ENCODE peak calls at places on chromosomes 2 and 18, in seven cellular contexts. T, F, Y, R, J, I and N are unnamed samples.

GRCh38 chr18:11163668-11164067 is 14.3 kb upstream of the PIEZO2 start:
- DNase-seq in T (no peak), F (peak), Y (no peak), R (peak), J (no peak), I (no peak), N (no peak)

GRCh38 chr2:8174641-8175257 is 507.1 kb upstream of the ID2 start:
- DNase-seq in T (no peak), F (no peak), Y (no peak), R (no peak), J (no peak), I (no peak), N (no peak)

GRCh38 chr18:13134551-13135401 is 83.8 kb upstream of the LDLRAD4 start:
- DNase-seq in T (no peak), F (no peak), Y (no peak), R (no peak), J (no peak), I (no peak), N (no peak)

GRCh38 chr2:62792408-62792807 is 86.9 kb downstream of the EHBP1 start:
- DNase-seq in T (no peak), F (no peak), Y (no peak), R (no peak), J (no peak), I (no peak), N (no peak)

GRCh38 chr2:173373286-173373685 is 18.6 kb downstream of the CDCA7 start:
- DNase-seq in T (no peak), F (no peak), Y (no peak), R (no peak), J (no peak), I (no peak), N (no peak)

GRCh38 chr18:7273301-7273911 is 42.5 kb downstream of the LRRC30 start:
- DNase-seq in T (no peak), F (peak), Y (peak), R (peak), J (no peak), I (peak), N (no peak)

GRCh38 chr2:136874258-136874657 is 108.9 kb downstream of the THSD7B start:
- DNase-seq in T (no peak), F (no peak), Y (no peak), R (no peak), J (no peak), I (no peak), N (no peak)

GRCh38 chr18:3217930-3218647 is 1.7 kb downstream of the MYOM1 start:
- DNase-seq in T (no peak), F (no peak), Y (peak), R (no peak), J (no peak), I (no peak), N (peak)

GRCh38 chr2:222862068-222862914 is 1.5 kb downstream of the ACSL3 start:
- DNase-seq in T (no peak), F (no peak), Y (no peak), R (no peak), J (no peak), I (peak), N (no peak)

GRCh38 chr2:45260946-45261345 is 251.7 kb upstream of the SIX2 start:
- DNase-seq in T (no peak), F (no peak), Y (no peak), R (no peak), J (no peak), I (no peak), N (no peak)

GRCh38 chr2:29238497-29238896 is 123.3 kb downstream of the CLIP4 start:
- DNase-seq in T (no peak), F (peak), Y (no peak), R (no peak), J (no peak), I (peak), N (no peak)

GRCh38 chr2:206616141-206616540 is 26.1 kb upstream of the FAM237A start:
- DNase-seq in T (no peak), F (no peak), Y (no peak), R (no peak), J (no peak), I (no peak), N (peak)

GRCh38 chr2:54206596-54206995 is 49.4 kb downstream of the TSPYL6 start:
- DNase-seq in T (no peak), F (no peak), Y (no peak), R (no peak), J (no peak), I (peak), N (no peak)

GRCh38 chr2:170815746-170816498 is 765 bp upstream of the GAD1 start:
- DNase-seq in T (peak), F (peak), Y (peak), R (peak), J (peak), I (peak), N (peak)

GRCh38 chr18:58993260-58993659 is 128.6 kb downstream of the ZNF532 start:
- DNase-seq in T (no peak), F (no peak), Y (no peak), R (no peak), J (no peak), I (peak), N (no peak)

GRCh38 chr2:221500501-221501209 is 71.4 kb downstream of the EPHA4 start:
- DNase-seq in T (no peak), F (no peak), Y (no peak), R (no peak), J (no peak), I (no peak), N (no peak)

GRCh38 chr2:54308186-54308585 is 52.2 kb upstream of the TSPYL6 start:
- DNase-seq in T (no peak), F (no peak), Y (no peak), R (no peak), J (no peak), I (no peak), N (no peak)

DNA sequence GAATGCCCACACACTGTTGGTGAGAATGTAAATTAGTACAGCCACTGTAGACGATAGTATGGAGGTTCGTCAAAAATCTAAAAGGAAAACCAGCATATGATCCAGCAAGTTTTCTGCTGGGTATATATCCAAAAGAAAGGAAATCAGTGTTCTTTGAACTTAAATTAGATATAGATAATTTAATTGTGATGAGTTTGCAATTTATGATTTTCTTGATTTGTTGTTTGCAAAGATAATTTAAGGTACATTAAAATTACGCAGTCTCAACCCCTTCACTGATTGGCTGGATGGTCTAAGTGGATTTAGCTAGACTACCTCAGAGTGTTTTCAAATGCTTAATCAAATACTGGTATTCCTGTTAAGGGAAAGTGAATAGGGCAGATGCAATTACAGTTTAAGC is 302.2 kb downstream of the GALNT13 start:
- DNase-seq in T (no peak), F (no peak), Y (no peak), R (no peak), J (no peak), I (no peak), N (no peak)
- H3K27ac ChIP-seq in T (no peak), F (no peak), Y (no peak), R (no peak), J (no peak), I (no peak), N (no peak)

GRCh38 chr18:33755918-33756590 is 178.0 kb downstream of the ASXL3 start:
- DNase-seq in T (no peak), F (no peak), Y (no peak), R (no peak), J (no peak), I (peak), N (peak)
- H3K27ac ChIP-seq in T (no peak), F (no peak), Y (no peak), R (no peak), J (no peak), I (no peak), N (no peak)

DNA sequence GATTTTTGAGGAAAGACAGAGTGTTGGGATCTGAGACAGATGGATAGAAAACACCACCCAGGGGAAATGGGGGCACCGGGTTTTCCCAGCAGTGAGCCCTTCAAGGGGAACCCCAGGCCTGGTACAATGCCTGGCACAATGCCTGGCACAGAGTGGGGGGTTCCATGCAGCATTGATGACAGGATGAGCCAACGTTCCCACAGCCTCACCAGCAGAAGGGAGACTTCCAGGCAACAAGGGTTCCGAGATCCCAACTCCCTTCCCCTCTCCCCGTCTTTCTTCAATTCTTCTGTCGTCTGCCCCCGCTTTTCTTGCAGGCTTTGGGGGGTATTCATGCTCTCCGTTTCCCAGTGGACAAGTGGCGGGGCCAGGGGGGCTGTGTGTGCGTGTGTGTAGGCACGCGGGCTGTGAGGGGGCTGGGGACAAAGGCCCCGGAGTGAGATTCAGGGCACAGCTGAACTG is 132.1 kb upstream of the HAAO start:
- DNase-seq in T (no peak), F (no peak), Y (no peak), R (no peak), J (no peak), I (peak), N (no peak)
- H3K27ac ChIP-seq in T (no peak), F (peak), Y (peak), R (peak), J (no peak), I (peak), N (peak)

GRCh38 chr2:177273456-177273855 is 8.9 kb upstream of the NFE2L2 start:
- DNase-seq in T (no peak), F (no peak), Y (no peak), R (no peak), J (no peak), I (no peak), N (no peak)

GRCh38 chr2:177270531-177270930 is 6.0 kb upstream of the NFE2L2 start:
- DNase-seq in T (no peak), F (no peak), Y (no peak), R (no peak), J (no peak), I (peak), N (no peak)

GRCh38 chr2:177275041-177275440 is 10.5 kb upstream of the NFE2L2 start:
- DNase-seq in T (no peak), F (no peak), Y (no peak), R (no peak), J (no peak), I (peak), N (no peak)

GRCh38 chr2:177272765-177273164 is 8.2 kb upstream of the NFE2L2 start:
- DNase-seq in T (no peak), F (no peak), Y (no peak), R (no peak), J (no peak), I (no peak), N (no peak)

DNA sequence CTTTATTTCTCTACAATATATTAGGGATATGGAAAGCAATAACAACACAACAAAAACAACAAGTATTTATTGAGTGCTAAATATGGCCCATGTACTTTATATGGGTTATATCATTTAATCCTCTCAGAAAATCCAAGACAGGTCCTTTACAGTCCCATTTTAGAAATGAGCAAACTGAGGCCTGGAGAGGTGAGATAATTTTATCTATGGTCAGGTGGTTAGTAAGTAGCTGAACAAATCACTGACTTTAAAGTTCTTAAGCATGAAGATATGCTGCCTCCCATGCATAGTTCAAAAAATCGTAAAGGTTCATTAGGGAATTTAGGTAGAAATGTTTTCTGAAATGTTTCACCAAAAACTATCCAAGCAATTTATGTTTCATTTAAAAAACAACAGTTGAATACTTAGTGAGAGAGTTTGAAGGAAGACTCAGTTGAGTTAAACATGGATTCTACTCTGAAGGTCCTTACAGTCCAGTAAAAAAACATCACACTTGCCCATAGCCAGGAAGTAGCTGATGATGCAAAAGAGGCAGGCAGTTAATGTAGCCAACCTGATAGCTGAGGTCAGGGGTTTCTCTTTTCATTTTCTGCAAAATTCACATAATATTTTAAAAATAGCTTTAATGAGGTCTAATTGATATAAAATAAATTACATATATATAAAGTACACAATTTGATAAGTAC is 7.6 kb upstream of the NFE2L2 start:
- DNase-seq in T (no peak), F (no peak), Y (no peak), R (no peak), J (no peak), I (no peak), N (no peak)
- H3K27ac ChIP-seq in T (no peak), F (no peak), Y (no peak), R (no peak), J (no peak), I (no peak), N (no peak)

GRCh38 chr2:15527074-15527739 is 33.9 kb downstream of the NBAS start:
- DNase-seq in T (no peak), F (no peak), Y (no peak), R (no peak), J (no peak), I (no peak), N (no peak)
- H3K27ac ChIP-seq in T (no peak), F (no peak), Y (no peak), R (no peak), J (no peak), I (no peak), N (no peak)

GRCh38 chr2:127083819-127084503 is 23.0 kb downstream of the BIN1 start:
- DNase-seq in T (no peak), F (no peak), Y (peak), R (peak), J (no peak), I (peak), N (no peak)
- H3K27ac ChIP-seq in T (peak), F (peak), Y (peak), R (peak), J (peak), I (no peak), N (no peak)

DNA sequence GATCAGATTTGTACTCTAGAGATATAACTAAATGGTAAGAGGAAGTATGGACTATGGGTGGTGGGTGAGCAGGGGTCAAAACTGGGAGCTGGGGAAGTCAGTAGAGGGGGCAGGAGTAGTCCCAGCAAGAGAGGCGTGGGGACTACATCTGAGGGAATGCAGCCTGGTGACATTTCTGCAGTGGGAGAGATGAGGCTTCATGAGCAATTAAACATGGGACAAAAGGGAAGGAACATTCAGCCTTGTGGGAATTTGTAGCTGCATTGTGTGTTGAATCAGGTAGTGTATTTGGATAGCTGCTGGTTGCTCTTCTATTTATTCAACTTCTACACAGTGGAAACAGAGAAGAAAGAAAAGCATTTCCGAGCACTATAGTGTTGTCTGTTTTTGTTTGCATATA is 3.6 kb downstream of the CNOT11 start:
- DNase-seq in T (no peak), F (no peak), Y (no peak), R (no peak), J (no peak), I (no peak), N (no peak)
- H3K27ac ChIP-seq in T (no peak), F (no peak), Y (no peak), R (no peak), J (no peak), I (no peak), N (peak)

GRCh38 chr18:833197-833596 is 21.2 kb upstream of the YES1 start:
- DNase-seq in T (no peak), F (no peak), Y (no peak), R (no peak), J (no peak), I (no peak), N (no peak)

GRCh38 chr18:827093-827677 is 15.1 kb upstream of the YES1 start:
- DNase-seq in T (no peak), F (no peak), Y (no peak), R (no peak), J (no peak), I (no peak), N (no peak)

GRCh38 chr18:832085-832681 is 20.1 kb upstream of the YES1 start:
- DNase-seq in T (no peak), F (peak), Y (peak), R (no peak), J (no peak), I (no peak), N (no peak)

GRCh38 chr18:829432-829831 is 17.4 kb upstream of the YES1 start:
- DNase-seq in T (no peak), F (no peak), Y (no peak), R (no peak), J (no peak), I (no peak), N (no peak)

DNA sequence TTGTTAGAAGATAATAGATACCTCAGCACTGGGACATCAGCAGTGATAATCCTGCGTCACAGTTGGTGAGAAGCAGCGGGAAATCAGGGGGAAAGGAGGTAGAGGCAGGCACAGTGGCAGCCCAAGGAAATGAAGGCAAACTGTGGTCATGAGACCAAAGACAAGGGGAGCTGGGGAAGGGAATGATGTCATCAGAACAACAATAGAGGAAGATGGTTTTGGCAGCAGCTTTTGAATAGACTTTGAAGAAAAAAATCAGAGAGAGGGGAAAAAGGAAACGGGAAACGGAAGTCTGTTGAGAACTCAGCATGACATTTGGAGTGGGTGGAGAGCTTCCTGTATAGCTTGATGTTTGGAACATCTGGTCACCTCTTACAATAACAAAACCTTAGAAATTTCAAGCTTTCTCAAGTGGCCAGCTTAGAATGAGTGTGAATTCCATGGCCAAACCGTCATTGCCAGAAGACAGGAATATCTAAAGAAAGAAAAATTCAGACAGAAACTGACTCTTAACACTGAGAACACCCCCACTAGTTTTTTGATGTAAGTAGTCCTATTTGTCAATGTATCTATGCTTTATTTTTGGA is 18.4 kb upstream of the YES1 start:
- DNase-seq in T (no peak), F (no peak), Y (no peak), R (no peak), J (peak), I (peak), N (no peak)
- H3K27ac ChIP-seq in T (peak), F (no peak), Y (peak), R (peak), J (peak), I (no peak), N (no peak)

GRCh38 chr18:75810481-75810880 is 383.0 kb upstream of the SMIM21 start:
- DNase-seq in T (no peak), F (no peak), Y (no peak), R (no peak), J (no peak), I (no peak), N (no peak)
- H3K27ac ChIP-seq in T (no peak), F (no peak), Y (no peak), R (peak), J (no peak), I (no peak), N (no peak)